ENCODE peak calls at places on chromosomes 11 and 22, in six cellular contexts. V is HepG2, E is K562, K is SK-N-SH, S is H1, U is HCT116. C is an unnamed sample.

GRCh38 chr22:40009953-40010751 is 15.4 kb downstream of the FAM83F start:
- DNase-seq in V (no peak), E (no peak), K (no peak), S (no peak), U (no peak), C (no peak)

GRCh38 chr11:133934599-133935550 is 21.9 kb downstream of the IGSF9B start:
- DNase-seq in V (peak), E (peak), K (peak), S (no peak), U (peak), C (peak)

GRCh38 chr11:44573333-44573732 is 7.9 kb downstream of the CD82 start:
- DNase-seq in V (no peak), E (no peak), K (no peak), S (no peak), U (no peak), C (no peak)

GRCh38 chr22:24125942-24126341 is 55.3 kb upstream of the SUSD2 start:
- DNase-seq in V (no peak), E (no peak), K (no peak), S (no peak), U (no peak), C (no peak)

GRCh38 chr22:25281675-25282345 is 62.4 kb downstream of the CRYBB2 start:
- DNase-seq in V (no peak), E (no peak), K (no peak), S (no peak), U (no peak), C (no peak)

GRCh38 chr11:94794287-94795168 is 26.4 kb downstream of the AMOTL1 start:
- DNase-seq in V (no peak), E (no peak), K (peak), S (no peak), U (peak), C (no peak)

GRCh38 chr11:102836290-102836875 is 7.0 kb downstream of the MMP3 start:
- DNase-seq in V (no peak), E (no peak), K (no peak), S (no peak), U (no peak), C (no peak)

GRCh38 chr11:17561111-17561415 is 14.0 kb downstream of the OTOG start:
- DNase-seq in V (no peak), E (no peak), K (no peak), S (no peak), U (no peak), C (no peak)

GRCh38 chr22:32987081-32987631 is 71.0 kb downstream of the SYN3 start:
- DNase-seq in V (no peak), E (no peak), K (no peak), S (peak), U (no peak), C (no peak)

GRCh38 chr11:75270896-75271415 is 30.4 kb downstream of the TPBGL start:
- DNase-seq in V (no peak), E (no peak), K (no peak), S (no peak), U (peak), C (peak)
- TF ChIP-seq JUND in V (no peak), E (no peak), K (no peak), S (no peak), U (no peak), C (no peak)

DNA sequence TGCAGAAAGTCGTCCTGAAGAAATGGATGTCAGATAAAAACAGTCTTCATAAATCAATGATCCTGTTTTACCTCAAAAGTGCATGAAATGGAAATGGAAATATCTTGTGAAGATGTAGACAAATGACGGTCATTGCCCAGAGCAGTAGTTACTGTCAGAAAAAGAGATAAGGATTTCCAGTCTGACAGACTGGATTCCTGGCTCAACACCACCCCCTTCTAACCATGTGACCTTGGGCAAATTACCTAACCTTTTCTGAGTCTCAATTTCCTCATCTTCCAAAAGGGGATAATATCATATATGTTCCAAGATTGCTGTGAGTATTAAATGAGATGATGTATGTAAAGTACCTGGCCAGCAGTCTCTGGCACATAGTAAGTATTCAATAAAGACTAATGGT is 32.9 kb upstream of the EHF start:
- DNase-seq in V (no peak), E (no peak), K (no peak), S (no peak), U (no peak), C (no peak)
- TF ChIP-seq JUND in V (no peak), E (peak), K (no peak), S (no peak), U (no peak), C (no peak)

GRCh38 chr22:20965888-20966855 is 883 bp upstream of the AIFM3 start:
- DNase-seq in V (no peak), E (no peak), K (peak), S (no peak), U (no peak), C (no peak)
- TF ChIP-seq JUND in V (no peak), E (no peak), K (no peak), S (no peak), U (no peak), C (no peak)

GRCh38 chr22:49363526-49364230 is 464.0 kb downstream of the BRD1 start:
- DNase-seq in V (no peak), E (no peak), K (peak), S (no peak), U (no peak), C (no peak)
- TF ChIP-seq JUND in V (no peak), E (no peak), K (no peak), S (no peak), U (no peak), C (no peak)

DNA sequence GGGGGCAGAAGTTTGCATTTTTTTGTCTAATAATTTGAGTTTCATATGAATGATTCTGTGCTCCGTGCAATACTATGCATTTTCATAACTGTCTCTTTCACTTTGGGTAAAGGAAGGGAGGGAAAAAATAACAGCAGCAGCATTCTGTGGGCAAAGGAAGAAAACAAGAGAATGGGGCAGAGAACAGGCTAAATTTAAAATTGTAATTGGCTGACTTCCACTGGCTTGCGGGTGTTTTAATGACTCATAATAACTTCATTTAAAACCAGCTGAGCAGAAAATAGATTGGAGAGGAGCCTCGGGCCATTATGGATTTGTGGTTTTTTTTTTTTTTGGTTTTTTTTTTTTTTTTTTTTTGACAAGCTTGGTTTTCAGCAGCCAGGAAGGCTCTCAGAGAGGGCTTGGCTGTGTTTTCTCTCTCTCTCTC is 107.4 kb downstream of the ZBTB16 start:
- DNase-seq in V (no peak), E (no peak), K (no peak), S (no peak), U (no peak), C (no peak)
- TF ChIP-seq JUND in V (no peak), E (no peak), K (peak), S (no peak), U (peak), C (no peak)

GRCh38 chr11:73781303-73781702 is 6.4 kb upstream of the MRPL48 start:
- DNase-seq in V (no peak), E (no peak), K (no peak), S (no peak), U (no peak), C (no peak)

GRCh38 chr11:73784734-73785133 is 2.9 kb upstream of the MRPL48 start:
- DNase-seq in V (no peak), E (no peak), K (no peak), S (no peak), U (no peak), C (no peak)

GRCh38 chr11:73787051-73787642 is 527 bp upstream of the MRPL48 start:
- DNase-seq in V (no peak), E (no peak), K (no peak), S (no peak), U (no peak), C (no peak)

GRCh38 chr11:73783483-73784020 is 4.1 kb upstream of the MRPL48 start:
- DNase-seq in V (peak), E (no peak), K (no peak), S (no peak), U (no peak), C (no peak)

GRCh38 chr11:73784080-73784634 is 3.5 kb upstream of the MRPL48 start:
- DNase-seq in V (peak), E (no peak), K (no peak), S (no peak), U (peak), C (no peak)
- TF ChIP-seq JUND in V (no peak), E (peak), K (no peak), S (no peak), U (no peak), C (no peak)

GRCh38 chr11:13358871-13359270 is 81.3 kb downstream of the BMAL1 start:
- DNase-seq in V (no peak), E (no peak), K (no peak), S (no peak), U (no peak), C (no peak)
- TF ChIP-seq JUND in V (no peak), E (no peak), K (peak), S (no peak), U (no peak), C (no peak)

GRCh38 chr11:132683602-132684001 is 848.7 kb downstream of the OPCML start:
- DNase-seq in V (peak), E (no peak), K (no peak), S (no peak), U (no peak), C (no peak)
- TF ChIP-seq JUND in V (no peak), E (no peak), K (no peak), S (no peak), U (no peak), C (no peak)

GRCh38 chr11:12599408-12600143 is 74.6 kb upstream of the TEAD1 start:
- DNase-seq in V (peak), E (peak), K (no peak), S (peak), U (peak), C (peak)
- TF ChIP-seq JUND in V (peak), E (no peak), K (no peak), S (no peak), U (no peak), C (no peak)

GRCh38 chr11:72686639-72687215 is 12.5 kb upstream of the PDE2A start:
- DNase-seq in V (no peak), E (no peak), K (no peak), S (no peak), U (no peak), C (no peak)
- TF ChIP-seq JUND in V (no peak), E (no peak), K (no peak), S (no peak), U (no peak), C (no peak)

C was measured in T47D.